ENCODE peak calls at places on chromosomes 7 and 10, in five cellular contexts. One of them, this sample, is unnamed.

GRCh38 chr7:55164527-55164926 is 145.7 kb downstream of the EGFR start:
- DNase-seq in activated T-cell treated with anti-CD3 and anti-CD28 coated beads for 1 hour: no peak
- DNase-seq in fibroblast of the aortic adventitia: no peak
- DNase-seq in germinal center: no peak
- DNase-seq in upper lobe of right lung: no peak
- DNase-seq in this sample: no peak

GRCh38 chr10:116567335-116567734 is 21.6 kb downstream of the PNLIP start:
- DNase-seq in activated T-cell treated with anti-CD3 and anti-CD28 coated beads for 1 hour: no peak
- DNase-seq in fibroblast of the aortic adventitia: no peak
- DNase-seq in germinal center: no peak
- DNase-seq in upper lobe of right lung: no peak
- DNase-seq in this sample: no peak

GRCh38 chr10:55474258-55474657 is 673.2 kb upstream of the PCDH15 start:
- DNase-seq in activated T-cell treated with anti-CD3 and anti-CD28 coated beads for 1 hour: no peak
- DNase-seq in fibroblast of the aortic adventitia: no peak
- DNase-seq in germinal center: no peak
- DNase-seq in upper lobe of right lung: no peak
- DNase-seq in this sample: no peak

GRCh38 chr7:75967573-75967997 is 26.8 kb downstream of the TMEM120A start:
- DNase-seq in activated T-cell treated with anti-CD3 and anti-CD28 coated beads for 1 hour: no peak
- DNase-seq in fibroblast of the aortic adventitia: no peak
- DNase-seq in germinal center: no peak
- DNase-seq in upper lobe of right lung: no peak
- DNase-seq in this sample: no peak

GRCh38 chr10:664248-664647 is 25.2 kb downstream of the DIP2C start:
- DNase-seq in activated T-cell treated with anti-CD3 and anti-CD28 coated beads for 1 hour: no peak
- DNase-seq in fibroblast of the aortic adventitia: no peak
- DNase-seq in germinal center: no peak
- DNase-seq in upper lobe of right lung: no peak
- DNase-seq in this sample: no peak

GRCh38 chr7:33459340-33459751 is 330.0 kb downstream of the BBS9 start:
- DNase-seq in activated T-cell treated with anti-CD3 and anti-CD28 coated beads for 1 hour: no peak
- DNase-seq in fibroblast of the aortic adventitia: peak
- DNase-seq in germinal center: no peak
- DNase-seq in upper lobe of right lung: no peak
- DNase-seq in this sample: peak

GRCh38 chr7:96599288-96599936 is 110.2 kb downstream of the SEM1 start:
- DNase-seq in activated T-cell treated with anti-CD3 and anti-CD28 coated beads for 1 hour: no peak
- DNase-seq in fibroblast of the aortic adventitia: no peak
- DNase-seq in germinal center: no peak
- DNase-seq in upper lobe of right lung: no peak
- DNase-seq in this sample: no peak

GRCh38 chr7:39951156-39951942 is 1.3 kb downstream of the CDK13 start:
- DNase-seq in activated T-cell treated with anti-CD3 and anti-CD28 coated beads for 1 hour: peak
- DNase-seq in fibroblast of the aortic adventitia: peak
- DNase-seq in germinal center: peak
- DNase-seq in upper lobe of right lung: peak
- DNase-seq in this sample: peak

GRCh38 chr10:118753331-118753730 is 1.4 kb downstream of the CACUL1 start:
- DNase-seq in activated T-cell treated with anti-CD3 and anti-CD28 coated beads for 1 hour: no peak
- DNase-seq in fibroblast of the aortic adventitia: peak
- DNase-seq in germinal center: no peak
- DNase-seq in upper lobe of right lung: no peak
- DNase-seq in this sample: no peak

GRCh38 chr7:142488842-142489241 is 231.0 kb upstream of the PRSS58 start:
- DNase-seq in activated T-cell treated with anti-CD3 and anti-CD28 coated beads for 1 hour: no peak
- DNase-seq in fibroblast of the aortic adventitia: no peak
- DNase-seq in germinal center: no peak
- DNase-seq in upper lobe of right lung: no peak
- DNase-seq in this sample: no peak

GRCh38 chr7:28083159-28083997 is 97.2 kb downstream of the JAZF1 start:
- DNase-seq in activated T-cell treated with anti-CD3 and anti-CD28 coated beads for 1 hour: no peak
- DNase-seq in fibroblast of the aortic adventitia: peak
- DNase-seq in germinal center: no peak
- DNase-seq in upper lobe of right lung: no peak
- DNase-seq in this sample: no peak

GRCh38 chr10:109207361-109207760 is 716.0 kb downstream of the XPNPEP1 start:
- DNase-seq in activated T-cell treated with anti-CD3 and anti-CD28 coated beads for 1 hour: no peak
- DNase-seq in fibroblast of the aortic adventitia: peak
- DNase-seq in germinal center: no peak
- DNase-seq in upper lobe of right lung: no peak
- DNase-seq in this sample: no peak

GRCh38 chr7:51009716-51010496 is 227.2 kb upstream of the GRB10 start:
- DNase-seq in activated T-cell treated with anti-CD3 and anti-CD28 coated beads for 1 hour: no peak
- DNase-seq in fibroblast of the aortic adventitia: peak
- DNase-seq in germinal center: no peak
- DNase-seq in upper lobe of right lung: peak
- DNase-seq in this sample: no peak

GRCh38 chr10:34864156-34865075 is 49.3 kb upstream of the PARD3 start:
- DNase-seq in activated T-cell treated with anti-CD3 and anti-CD28 coated beads for 1 hour: no peak
- DNase-seq in fibroblast of the aortic adventitia: no peak
- DNase-seq in germinal center: no peak
- DNase-seq in upper lobe of right lung: no peak
- DNase-seq in this sample: no peak

GRCh38 chr10:2278391-2278790 is 541.1 kb upstream of the ADARB2 start:
- DNase-seq in activated T-cell treated with anti-CD3 and anti-CD28 coated beads for 1 hour: no peak
- DNase-seq in fibroblast of the aortic adventitia: no peak
- DNase-seq in germinal center: no peak
- DNase-seq in upper lobe of right lung: no peak
- DNase-seq in this sample: no peak

GRCh38 chr10:102394079-102394800 is 1.3 kb upstream of the NFKB2 start:
- DNase-seq in activated T-cell treated with anti-CD3 and anti-CD28 coated beads for 1 hour: peak
- DNase-seq in fibroblast of the aortic adventitia: peak
- DNase-seq in germinal center: peak
- DNase-seq in upper lobe of right lung: peak
- DNase-seq in this sample: peak

GRCh38 chr7:129222064-129222463 is 2.8 kb upstream of the AHCYL2 start:
- DNase-seq in activated T-cell treated with anti-CD3 and anti-CD28 coated beads for 1 hour: no peak
- DNase-seq in fibroblast of the aortic adventitia: peak
- DNase-seq in germinal center: no peak
- DNase-seq in upper lobe of right lung: no peak
- DNase-seq in this sample: no peak

GRCh38 chr7:44103941-44104879 is at the start of gene AEBP1:
- DNase-seq in activated T-cell treated with anti-CD3 and anti-CD28 coated beads for 1 hour: no peak
- DNase-seq in fibroblast of the aortic adventitia: peak
- DNase-seq in germinal center: peak
- DNase-seq in upper lobe of right lung: peak
- DNase-seq in this sample: no peak

GRCh38 chr7:67364441-67365017 is 367.9 kb downstream of the TYW1 start:
- DNase-seq in activated T-cell treated with anti-CD3 and anti-CD28 coated beads for 1 hour: no peak
- DNase-seq in fibroblast of the aortic adventitia: no peak
- DNase-seq in germinal center: no peak
- DNase-seq in upper lobe of right lung: no peak
- DNase-seq in this sample: no peak

GRCh38 chr10:49605177-49605938 is 4.8 kb upstream of the SLC18A3 start:
- DNase-seq in activated T-cell treated with anti-CD3 and anti-CD28 coated beads for 1 hour: no peak
- DNase-seq in fibroblast of the aortic adventitia: no peak
- DNase-seq in germinal center: no peak
- DNase-seq in upper lobe of right lung: peak
- DNase-seq in this sample: no peak

GRCh38 chr10:113272511-113272910 is 280.3 kb upstream of the HABP2 start:
- DNase-seq in activated T-cell treated with anti-CD3 and anti-CD28 coated beads for 1 hour: no peak
- DNase-seq in fibroblast of the aortic adventitia: no peak
- DNase-seq in germinal center: no peak
- DNase-seq in upper lobe of right lung: no peak
- DNase-seq in this sample: no peak

GRCh38 chr7:73717991-73718405 is 1.5 kb downstream of the STX1A start:
- DNase-seq in activated T-cell treated with anti-CD3 and anti-CD28 coated beads for 1 hour: peak
- DNase-seq in fibroblast of the aortic adventitia: peak
- DNase-seq in germinal center: no peak
- DNase-seq in upper lobe of right lung: no peak
- DNase-seq in this sample: no peak

GRCh38 chr7:19026888-19027287 is 90.5 kb downstream of the TWIST1 start:
- DNase-seq in activated T-cell treated with anti-CD3 and anti-CD28 coated beads for 1 hour: no peak
- DNase-seq in fibroblast of the aortic adventitia: peak
- DNase-seq in germinal center: no peak
- DNase-seq in upper lobe of right lung: no peak
- DNase-seq in this sample: no peak

GRCh38 chr10:89301721-89302445 is at the start of gene IFIT2:
- DNase-seq in activated T-cell treated with anti-CD3 and anti-CD28 coated beads for 1 hour: peak
- DNase-seq in fibroblast of the aortic adventitia: peak
- DNase-seq in germinal center: peak
- DNase-seq in upper lobe of right lung: no peak
- DNase-seq in this sample: peak